ENCODE peak calls at places on chromosomes 13 and 19, in nine cellular contexts. W, H, U, N, G, E, B, Y and S are unnamed samples.

GRCh38 chr19:22422220-22422619 is at the start of gene ZNF98:
- DNase-seq in H (peak; percentile 64), E (peak; percentile 38), U (no peak), N (no peak), W (no peak), Y (peak; percentile 65), B (no peak), G (no peak), S (no peak)

GRCh38 chr13:106490887-106491321 is 44.6 kb downstream of the EFNB2 start:
- DNase-seq in W (peak; percentile 26), H (no peak), B (no peak), Y (no peak), G (no peak), E (no peak), N (no peak), U (no peak), S (no peak)

GRCh38 chr19:33580645-33581037 is 41.1 kb upstream of the CHST8 start:
- DNase-seq in B (no peak), E (no peak), Y (no peak), N (no peak), G (no peak), H (no peak), U (no peak), W (no peak), S (no peak)

GRCh38 chr13:113882266-113882627 is 18.4 kb upstream of the GAS6 start:
- DNase-seq in W (no peak), G (no peak), Y (peak; percentile 84), U (no peak), E (peak; percentile 80), H (no peak), N (peak; percentile 80), B (no peak), S (no peak)

GRCh38 chr19:29567366-29567915 is 38.6 kb upstream of the POP4 start:
- DNase-seq in Y (no peak), N (no peak), H (no peak), G (no peak), E (no peak), B (no peak), W (no peak), U (no peak), S (no peak)

GRCh38 chr13:103140001-103140671 is 73.9 kb upstream of the SLC10A2 start:
- DNase-seq in U (peak; percentile 39), W (no peak), B (peak; percentile 37), E (no peak), N (no peak), H (no peak), Y (no peak), G (peak; percentile 46), S (no peak)

GRCh38 chr13:61109741-61110140 is 305.9 kb downstream of the PCDH20 start:
- DNase-seq in W (no peak), E (no peak), H (no peak), B (no peak), N (no peak), Y (no peak), G (no peak), U (no peak), S (no peak)

GRCh38 chr13:91724591-91724990 is 326.2 kb downstream of the GPC5 start:
- DNase-seq in N (no peak), U (no peak), G (no peak), E (no peak), W (no peak), H (no peak), Y (no peak), B (no peak), S (no peak)

GRCh38 chr13:78413887-78414553 is 189.3 kb downstream of the POU4F1 start:
- DNase-seq in Y (no peak), N (no peak), W (no peak), B (no peak), G (no peak), H (no peak), E (no peak), U (no peak), S (no peak)

GRCh38 chr13:46176756-46177155 is 5.2 kb downstream of the LCP1 start:
- DNase-seq in U (peak; percentile 15), E (no peak), G (no peak), N (no peak), B (no peak), H (no peak), Y (no peak), W (no peak), S (no peak)

GRCh38 chr13:46178143-46178542 is 3.8 kb downstream of the LCP1 start:
- DNase-seq in E (no peak), H (no peak), W (no peak), Y (no peak), U (no peak), B (no peak), G (no peak), N (no peak), S (no peak)

GRCh38 chr13:46180393-46180792 is 1.6 kb downstream of the LCP1 start:
- DNase-seq in Y (no peak), N (no peak), W (no peak), H (no peak), U (no peak), E (no peak), G (no peak), B (no peak), S (no peak)

GRCh38 chr13:46179576-46180368 is 2.2 kb downstream of the LCP1 start:
- DNase-seq in H (no peak), W (peak; percentile 78), N (no peak), U (no peak), B (no peak), Y (peak; percentile 62), E (peak; percentile 59), G (no peak), S (peak; percentile 66)

DNA sequence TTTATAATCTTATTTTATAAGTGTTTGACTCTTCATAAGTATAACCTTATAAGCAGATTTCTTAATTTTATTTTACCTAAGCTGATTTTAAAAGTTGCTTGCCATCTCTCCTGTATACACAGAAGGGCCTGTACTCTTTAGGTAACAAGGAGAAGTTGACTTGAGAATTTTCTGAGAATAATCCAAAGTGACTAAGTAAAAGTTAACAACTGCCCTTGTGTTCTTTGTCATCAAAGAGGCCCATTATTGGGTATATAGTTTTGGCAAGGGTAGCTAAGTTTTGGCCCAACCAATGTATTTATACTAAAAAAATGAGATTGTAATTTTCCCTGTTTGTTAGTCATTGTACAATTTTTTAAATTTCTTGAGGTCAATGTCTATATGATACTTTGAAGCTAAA is 3.2 kb downstream of the LCP1 start:
- DNase-seq in B (no peak), G (no peak), H (no peak), N (no peak), E (no peak), U (no peak), Y (no peak), W (no peak), S (no peak)
- H3K4me1 ChIP-seq in B (peaks cover 3% of the 10 kb centered on the region), G (no peaks in the 10 kb centered on the region), H (no peaks in the 10 kb centered on the region), N (no peaks in the 10 kb centered on the region), E (no peaks in the 10 kb centered on the region), U (peaks cover 35% of the 10 kb centered on the region), Y (no peaks in the 10 kb centered on the region), W (peaks cover 72% of the 10 kb centered on the region), S (peaks cover 43% of the 10 kb centered on the region)

GRCh38 chr19:36918090-36918489 is 2.0 kb downstream of the ZNF568 start:
- DNase-seq in H (no peak), G (no peak), N (no peak), B (no peak), W (no peak), E (no peak), Y (no peak), U (no peak), S (no peak)

GRCh38 chr19:36915992-36916830 is at the start of the genes ZNF568 and ZNF829:
- DNase-seq in B (peak; percentile 93), H (peak; percentile 86), U (peak; percentile 90), W (peak; percentile 95), N (peak; percentile 92), Y (peak; percentile 95), G (peak; percentile 90), E (peak; percentile 91), S (peak; percentile 91)

DNA sequence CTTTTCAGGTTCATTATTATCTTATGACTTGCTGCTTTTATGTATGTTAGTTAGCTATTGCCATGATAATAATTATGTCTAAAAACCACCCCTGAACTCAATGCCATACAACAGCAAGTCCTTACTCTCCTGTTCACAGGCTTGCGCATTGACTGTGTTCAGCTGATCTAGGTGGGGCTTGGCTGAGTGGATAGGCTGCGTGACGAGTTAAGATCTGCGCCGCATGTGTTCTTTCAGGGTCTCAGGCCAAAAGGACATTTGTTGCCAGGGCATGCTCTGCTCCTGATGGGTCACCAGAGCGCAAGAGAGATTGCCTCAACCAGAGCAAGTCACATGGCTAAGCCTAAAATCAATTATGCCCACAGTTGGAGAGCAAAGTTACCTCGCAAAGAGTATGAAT is 859 bp downstream of the ZNF568 start:
- DNase-seq in N (peak; percentile 49), U (peak; percentile 9), H (no peak), G (peak; percentile 11), E (no peak), B (no peak), W (no peak), Y (no peak), S (no peak)
- H3K9me3 ChIP-seq in N (no peaks in the 10 kb centered on the region), U (peaks cover 27% of the 10 kb centered on the region), H (peaks cover 15% of the 10 kb centered on the region), G (peaks cover 7% of the 10 kb centered on the region), E (peaks cover 23% of the 10 kb centered on the region), B (peaks cover 1% of the 10 kb centered on the region), W (no peaks in the 10 kb centered on the region), Y (peaks cover 8% of the 10 kb centered on the region), S (no peaks in the 10 kb centered on the region)

GRCh38 chr19:11420894-11421606 is 1.9 kb upstream of the RGL3 start:
- DNase-seq in Y (no peak), G (peak; percentile 65), B (peak; percentile 79), H (no peak), W (peak; percentile 19), N (peak; percentile 69), E (peak; percentile 61), U (no peak), S (no peak)

GRCh38 chr19:11421607-11422098 is 2.5 kb upstream of the RGL3 start:
- DNase-seq in W (peak; percentile 29), G (peak; percentile 61), U (no peak), N (peak; percentile 93), H (no peak), B (peak; percentile 92), Y (peak; percentile 80), E (peak; percentile 59), S (no peak)

GRCh38 chr19:11418518-11419506 is at the start of gene RGL3:
- DNase-seq in W (no peak), E (peak; percentile 67), N (peak; percentile 87), B (peak; percentile 96), Y (peak; percentile 81), U (no peak), G (peak; percentile 67), H (no peak), S (no peak)

GRCh38 chr19:11422163-11423068 is 3.3 kb upstream of the RGL3 start:
- DNase-seq in U (peak; percentile 63), B (peak; percentile 99), W (peak; percentile 66), Y (peak; percentile 92), N (peak; percentile 92), G (peak; percentile 64), E (peak; percentile 84), H (peak; percentile 88), S (peak; percentile 57)

GRCh38 chr19:11420429-11420893 is 1.3 kb upstream of the RGL3 start:
- DNase-seq in N (peak; percentile 91), Y (peak; percentile 86), U (no peak), H (no peak), G (peak; percentile 44), B (no peak), E (peak; percentile 85), W (no peak), S (no peak)
- H3K4me1 ChIP-seq in N (peaks cover 7% of the 10 kb centered on the region), Y (peaks cover 47% of the 10 kb centered on the region), U (no peaks in the 10 kb centered on the region), H (no peaks in the 10 kb centered on the region), G (peaks cover 8% of the 10 kb centered on the region), B (no peaks in the 10 kb centered on the region), E (peaks cover 55% of the 10 kb centered on the region), W (peaks cover 49% of the 10 kb centered on the region), S (peaks cover 46% of the 10 kb centered on the region)

DNA sequence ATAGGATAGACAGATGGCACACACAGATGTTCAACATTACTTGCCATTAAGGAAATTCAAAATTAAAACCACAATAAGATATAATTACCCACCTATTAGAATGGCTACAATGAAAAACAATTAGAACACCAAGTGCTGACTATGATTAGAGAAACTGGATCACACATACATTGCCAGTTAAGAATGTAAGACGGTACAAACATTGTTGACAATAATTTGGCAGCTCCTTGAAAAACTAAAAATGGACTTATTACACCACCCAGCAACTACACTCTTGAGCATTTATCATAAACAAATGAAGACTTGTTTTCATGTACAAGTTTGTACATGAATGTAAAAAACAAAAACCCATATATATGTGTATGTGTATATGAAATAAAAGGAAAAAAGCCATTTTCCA is 13.7 kb downstream of the ZNF461 start:
- DNase-seq in H (no peak), N (no peak), G (no peak), W (no peak), B (no peak), U (no peak), E (no peak), Y (no peak), S (no peak)
- H3K9me3 ChIP-seq in H (peaks cover 80% of the 10 kb centered on the region), N (peaks cover 7% of the 10 kb centered on the region), G (peaks cover 14% of the 10 kb centered on the region), W (no peaks in the 10 kb centered on the region), B (peaks cover 12% of the 10 kb centered on the region), U (peaks cover 39% of the 10 kb centered on the region), E (peaks cover 99% of the 10 kb centered on the region), Y (peaks cover 93% of the 10 kb centered on the region), S (peaks cover 14% of the 10 kb centered on the region)